ENCODE peak calls at places on chromosomes 7 and 10, in five cellular contexts. X is iris pigment epithelial cell, D is WTC11, M is HEK293T, Y is neuronal stem cell. P is an unnamed sample.

GRCh38 chr7:116441534-116441933 is 58.0 kb upstream of the CAV2 start:
- DNase-seq in X (peak), D (no peak), M (no peak), Y (no peak), P (no peak)

GRCh38 chr10:128530301-128530700 is 404.1 kb upstream of the MKI67 start:
- DNase-seq in X (peak), D (no peak), M (no peak), Y (no peak), P (peak)

GRCh38 chr7:4873071-4873944 is 10.2 kb downstream of the RADIL start:
- DNase-seq in X (no peak), D (no peak), M (no peak), Y (no peak), P (no peak)

GRCh38 chr7:24405002-24405401 is 121.0 kb downstream of the NPY start:
- DNase-seq in X (no peak), D (no peak), M (no peak), Y (no peak), P (no peak)

GRCh38 chr7:13639416-13639815 is 350.1 kb downstream of the ETV1 start:
- DNase-seq in X (no peak), D (no peak), M (no peak), Y (no peak), P (no peak)

GRCh38 chr7:108529341-108529740 is 3.4 kb upstream of the PNPLA8 start:
- DNase-seq in X (no peak), D (no peak), M (no peak), Y (no peak), P (no peak)

GRCh38 chr7:138834583-138834982 is 36.6 kb upstream of the ATP6V0A4 start:
- DNase-seq in X (no peak), D (no peak), M (no peak), Y (no peak), P (no peak)

GRCh38 chr7:144854839-144855424 is 19.1 kb upstream of the TPK1 start:
- DNase-seq in X (peak), D (no peak), M (peak), Y (peak), P (peak)

GRCh38 chr7:158812684-158813083 is 16.6 kb downstream of the ESYT2 start:
- DNase-seq in X (no peak), D (no peak), M (no peak), Y (no peak), P (no peak)